ENCODE peak calls at places on chromosomes 7 and 10, in ten cellular contexts. H is tibial nerve, C is mucosa of descending colon, U is Panc1, B is IMR-90, T is PC-9, J is AG04450, S is HCT116, D is A549, G is heart left ventricle. L is an unnamed sample.
A peak's percentile ranks its signal among the peaks of the same experiment; 100 is the strongest.

GRCh38 chr10:87657370-87657769 is 2.3 kb upstream of the PAPSS2 start:
- DNase-seq in B (peak; percentile 76), J (no peak), T (peak; percentile 73), D (no peak), H (peak; percentile 57), S (no peak), U (no peak), G (no peak), C (peak; percentile 25), L (no peak)

GRCh38 chr7:84112771-84113170 is 81.8 kb downstream of the SEMA3A start:
- DNase-seq in U (no peak), J (no peak), D (no peak), H (no peak), G (peak; percentile 22), S (no peak), C (no peak), T (no peak), B (no peak), L (no peak)

GRCh38 chr7:3154881-3155494 is 111.3 kb upstream of the CARD11 start:
- DNase-seq in C (peak; percentile 71), H (peak; percentile 47), J (peak; percentile 8), B (peak; percentile 48), U (peak; percentile 27), G (no peak), T (peak; percentile 60), D (peak; percentile 45), S (peak; percentile 32), L (peak; percentile 33)

GRCh38 chr7:52719677-52720076 is 315.8 kb upstream of the POM121L12 start:
- DNase-seq in C (no peak), S (no peak), T (no peak), G (no peak), D (no peak), U (no peak), J (no peak), H (no peak), B (no peak), L (no peak)

GRCh38 chr7:21902240-21902639 is 43.5 kb downstream of the CDCA7L start:
- DNase-seq in B (peak; percentile 54), U (no peak), J (no peak), H (no peak), C (no peak), D (no peak), S (no peak), G (no peak), T (peak; percentile 67), L (no peak)

GRCh38 chr10:127524229-127524628 is 24.9 kb upstream of the NPS start:
- DNase-seq in S (peak; percentile 16), H (no peak), D (peak; percentile 23), U (no peak), J (no peak), T (no peak), B (no peak), G (no peak), C (no peak), L (no peak)

GRCh38 chr7:8700076-8700624 is 266.7 kb downstream of the NXPH1 start:
- DNase-seq in U (no peak), G (no peak), S (no peak), J (no peak), D (no peak), T (no peak), C (no peak), H (no peak), B (no peak), L (no peak)

GRCh38 chr7:1537631-1538412 is 7.3 kb downstream of the MAFK start:
- DNase-seq in C (peak; percentile 66), H (peak; percentile 96), T (no peak), S (no peak), G (peak; percentile 95), B (peak; percentile 97), J (peak; percentile 92), D (peak; percentile 86), U (no peak), L (peak; percentile 78)

GRCh38 chr10:113735913-113736312 is 15.6 kb upstream of the PLEKHS1 start:
- DNase-seq in S (no peak), J (no peak), T (no peak), B (no peak), G (no peak), C (peak; percentile 44), H (no peak), U (no peak), D (peak; percentile 16), L (no peak)

GRCh38 chr7:37430126-37430525 is 18.5 kb downstream of the ELMO1 start:
- DNase-seq in J (no peak), H (no peak), C (no peak), D (no peak), T (no peak), S (no peak), U (no peak), G (no peak), B (no peak), L (no peak)

GRCh38 chr7:151716339-151716722 is 160.6 kb downstream of the PRKAG2 start:
- DNase-seq in T (no peak), J (no peak), D (no peak), G (no peak), S (no peak), H (no peak), U (no peak), C (peak; percentile 62), B (no peak), L (no peak)

GRCh38 chr10:106189254-106189653 is 975.3 kb downstream of the SORCS1 start:
- DNase-seq in S (no peak), J (no peak), C (peak; percentile 37), G (no peak), B (no peak), H (no peak), U (peak; percentile 7), D (no peak), T (no peak), L (no peak)

GRCh38 chr7:47576031-47576908 is 5.6 kb downstream of the TNS3 start:
- DNase-seq in G (peak; percentile 75), H (peak; percentile 81), J (no peak), C (peak; percentile 75), S (peak; percentile 51), T (peak; percentile 100), U (no peak), D (peak; percentile 71), B (peak; percentile 68), L (no peak)

GRCh38 chr7:132251327-132251659 is 325.0 kb downstream of the PLXNA4 start:
- DNase-seq in T (peak; percentile 59), S (no peak), H (peak; percentile 19), G (peak; percentile 56), J (no peak), C (peak; percentile 89), D (no peak), U (no peak), B (no peak), L (no peak)

DNA sequence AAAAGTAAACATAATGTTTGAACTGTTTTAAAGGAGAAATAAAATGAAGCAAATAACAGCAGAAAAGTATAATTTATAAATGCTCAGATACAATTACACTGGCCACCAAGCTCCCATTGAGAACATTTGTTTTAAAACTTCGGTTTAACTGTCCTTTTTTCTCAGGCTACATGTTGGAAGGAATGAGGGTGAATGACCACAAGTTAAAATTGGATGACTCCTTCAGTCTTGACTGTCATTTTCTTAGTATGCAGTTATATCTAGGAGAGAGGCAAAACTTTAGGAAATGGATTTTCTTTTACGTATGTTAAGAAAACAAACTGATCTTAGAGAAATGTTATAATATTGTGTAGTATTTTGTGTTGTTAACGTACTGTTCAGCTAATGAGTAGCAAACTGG is 5.0 kb downstream of the TRIM24 start:
- DNase-seq in T (no peak), U (no peak), G (no peak), H (no peak), C (no peak), J (no peak), B (peak; percentile 23), D (no peak), S (no peak), L (no peak)
- H3K9me3 ChIP-seq in T (no peaks in the 10 kb centered on the region), U (no peaks in the 10 kb centered on the region), G (no peaks in the 10 kb centered on the region), H (no peaks in the 10 kb centered on the region), C (no peaks in the 10 kb centered on the region), J (no peaks in the 10 kb centered on the region), B (no peaks in the 10 kb centered on the region), D (no peaks in the 10 kb centered on the region), S (no peaks in the 10 kb centered on the region), L (no peaks in the 10 kb centered on the region)

DNA sequence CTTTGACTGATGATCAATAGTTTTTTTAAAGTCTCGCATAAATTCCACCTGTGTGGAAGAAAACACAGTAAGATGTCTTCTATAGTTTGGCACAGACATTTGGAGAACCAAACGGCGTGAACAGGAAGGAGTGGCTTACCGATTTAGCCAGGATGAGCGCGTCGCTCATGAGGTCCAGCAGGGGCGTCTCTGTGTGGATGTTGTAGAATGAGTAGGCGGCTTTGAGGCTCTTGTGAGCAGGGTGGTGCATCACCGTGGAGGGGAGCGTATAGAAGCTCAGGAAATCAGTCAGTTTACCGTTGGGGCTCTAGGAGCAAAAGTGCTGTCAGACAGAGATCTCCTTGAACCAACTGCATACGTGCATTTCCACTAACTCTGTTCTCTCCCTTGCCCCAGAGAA is 15.5 kb downstream of the RPP38 start:
- DNase-seq in D (no peak), B (no peak), T (no peak), G (no peak), U (no peak), S (no peak), H (no peak), C (no peak), J (no peak), L (no peak)
- TF ChIP-seq CTCF in D (no peak), B (no peak), T (no peak), G (no peak), U (no peak), S (no peak), H (no peak), C (no peak), J (no peak), L (no peak)

GRCh38 chr10:62654966-62655336 is 149.6 kb upstream of the ADO start:
- DNase-seq in T (no peak), C (no peak), B (no peak), H (no peak), D (no peak), U (no peak), J (no peak), S (no peak), G (no peak), L (no peak)
- H3K9me3 ChIP-seq in T (peaks cover 3% of the 10 kb centered on the region), C (no peaks in the 10 kb centered on the region), B (no peaks in the 10 kb centered on the region), H (no peaks in the 10 kb centered on the region), D (no peaks in the 10 kb centered on the region), U (no peaks in the 10 kb centered on the region), J (peaks cover 2% of the 10 kb centered on the region), S (no peaks in the 10 kb centered on the region), G (no peaks in the 10 kb centered on the region), L (no peaks in the 10 kb centered on the region)

DNA sequence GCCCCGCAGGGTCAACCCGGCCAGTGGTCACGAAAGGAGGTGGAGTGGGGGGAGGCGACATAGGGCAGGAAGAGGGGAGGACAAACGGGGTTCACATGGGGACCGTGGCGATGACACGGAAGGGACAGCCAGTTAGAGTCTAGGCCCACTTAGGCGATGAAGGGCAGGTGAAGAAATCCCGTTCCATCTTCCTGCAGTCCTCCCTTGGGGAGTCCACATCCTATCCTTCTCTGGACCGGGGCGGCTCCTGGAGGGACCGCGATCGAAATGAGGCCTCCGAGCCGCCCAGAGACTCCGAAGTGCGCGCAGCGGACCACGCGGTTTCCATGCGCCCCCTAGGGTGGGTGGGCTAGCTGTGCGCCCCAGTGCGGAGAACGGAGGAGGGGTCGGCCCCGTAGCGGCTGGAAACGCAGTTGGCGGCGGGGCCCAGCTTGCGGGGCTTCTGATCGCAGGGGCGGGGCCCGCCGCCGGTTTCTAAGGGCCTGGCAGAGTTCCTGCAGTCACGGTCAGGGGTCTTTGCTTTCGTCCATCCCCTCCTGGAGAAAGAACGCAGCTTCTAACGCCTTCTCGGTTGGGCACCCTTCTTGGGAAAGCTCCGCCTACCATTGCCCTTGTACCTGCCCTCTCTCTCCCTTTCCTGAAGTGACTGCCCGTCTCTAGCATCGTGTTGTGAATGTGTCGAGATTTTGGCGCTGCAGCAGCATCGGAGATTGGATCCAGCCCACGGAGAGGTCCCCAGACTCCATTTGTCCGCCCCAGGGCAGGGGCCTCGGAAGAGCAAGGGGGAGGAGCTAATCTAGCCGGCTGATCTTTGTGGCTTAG is 17.9 kb upstream of the TMEM225B start:
- DNase-seq in U (no peak), C (peak; percentile 26), B (peak; percentile 23), G (peak; percentile 32), D (no peak), J (no peak), S (no peak), H (no peak), T (no peak), L (peak; percentile 82)
- TF ChIP-seq CTCF in U (peak; percentile 59), C (no peak), B (peak; percentile 49), G (no peak), D (peak; percentile 25), J (peak; percentile 59), S (no peak), H (no peak), T (no peak), L (peak; percentile 19)

L was measured in spleen.